ENCODE peak calls at places on chromosomes 7 and 10, in eight cellular contexts. X, E, N, W, G, P, U and O are unnamed samples.

GRCh38 chr7:159237022-159237421 is 92.4 kb upstream of the VIPR2 start:
- DNase-seq in X (no peak), E (no peak), N (no peak), W (no peak), G (no peak), P (peak), U (no peak), O (no peak)

GRCh38 chr10:110459600-110459999 is 38.1 kb upstream of the DUSP5 start:
- DNase-seq in X (no peak), E (peak), N (no peak), W (no peak), G (no peak), P (no peak), U (no peak), O (no peak)

GRCh38 chr10:30454744-30455498 is 20.9 kb downstream of the MAP3K8 start:
- DNase-seq in X (peak), E (no peak), N (no peak), W (no peak), G (no peak), P (no peak), U (no peak), O (no peak)

GRCh38 chr7:25208525-25209221 is 19.6 kb downstream of the NPVF start:
- DNase-seq in X (no peak), E (no peak), N (no peak), W (no peak), G (no peak), P (no peak), U (no peak), O (no peak)

GRCh38 chr10:8050561-8051108 is 3.9 kb upstream of the GATA3 start:
- DNase-seq in X (no peak), E (peak), N (no peak), W (no peak), G (no peak), P (peak), U (no peak), O (no peak)

GRCh38 chr7:116780966-116781365 is 81.4 kb upstream of the CAPZA2 start:
- DNase-seq in X (no peak), E (no peak), N (no peak), W (no peak), G (no peak), P (peak), U (no peak), O (no peak)

GRCh38 chr10:107487284-107487683 is 322.8 kb upstream of the SORCS1 start:
- DNase-seq in X (no peak), E (no peak), N (no peak), W (no peak), G (peak), P (no peak), U (no peak), O (no peak)

GRCh38 chr10:84138478-84139125 is 707 bp upstream of the GHITM start:
- DNase-seq in X (no peak), E (no peak), N (no peak), W (no peak), G (no peak), P (no peak), U (no peak), O (no peak)